ENCODE peak calls at places on chromosomes 16 and 17, in four cellular contexts. T is GM20000, B is adrenal gland, X is HFFc6. D is an unnamed sample.

GRCh38 chr16:85094812-85095211 is 17.5 kb downstream of the CIBAR2 start:
- DNase-seq in T (no peak), B (no peak), X (no peak), D (no peak)

GRCh38 chr17:1965556-1966273 is 59.4 kb downstream of the RTN4RL1 start:
- DNase-seq in T (no peak), B (no peak), X (peak), D (no peak)

GRCh38 chr17:74176546-74177001 is 26.9 kb upstream of the RPL38 start:
- DNase-seq in T (peak), B (peak), X (peak), D (peak)

GRCh38 chr16:51697454-51697853 is 546.4 kb upstream of the SALL1 start:
- DNase-seq in T (no peak), B (no peak), X (no peak), D (no peak)

GRCh38 chr17:61338874-61339478 is 60.7 kb upstream of the TBX2 start:
- DNase-seq in T (no peak), B (no peak), X (no peak), D (no peak)

GRCh38 chr16:31380201-31380600 is 12.9 kb upstream of the ITGAD start:
- DNase-seq in T (no peak), B (no peak), X (no peak), D (no peak)

GRCh38 chr17:632551-632950 is 82.1 kb downstream of the VPS53 start:
- DNase-seq in T (no peak), B (no peak), X (no peak), D (no peak)

GRCh38 chr16:15954814-15955151 is 5.4 kb downstream of the ABCC1 start:
- DNase-seq in T (no peak), B (peak), X (no peak), D (no peak)

GRCh38 chr16:80744856-80745255 is 59.5 kb downstream of the CDYL2 start:
- DNase-seq in T (no peak), B (no peak), X (no peak), D (no peak)

GRCh38 chr17:78343099-78343432 is 16.8 kb downstream of the SOCS3 start:
- DNase-seq in T (no peak), B (peak), X (peak), D (no peak)

GRCh38 chr17:40563371-40564052 is 1.8 kb downstream of the CCR7 start:
- DNase-seq in T (no peak), B (no peak), X (no peak), D (no peak)

GRCh38 chr17:3812771-3813170 is 11.8 kb upstream of the ITGAE start:
- DNase-seq in T (no peak), B (peak), X (no peak), D (no peak)

GRCh38 chr16:56824335-56824734 is 40.7 kb upstream of the SLC12A3 start:
- DNase-seq in T (no peak), B (peak), X (no peak), D (no peak)

GRCh38 chr16:79721186-79721745 is 120.7 kb upstream of the MAF start:
- DNase-seq in T (no peak), B (no peak), X (no peak), D (no peak)

GRCh38 chr17:67239597-67239996 is 5.4 kb downstream of the HELZ start:
- DNase-seq in T (no peak), B (no peak), X (peak), D (no peak)

GRCh38 chr17:47703671-47704070 is 9.7 kb downstream of the TBKBP1 start:
- DNase-seq in T (peak), B (no peak), X (no peak), D (no peak)

GRCh38 chr17:43581130-43581529 is 35.0 kb upstream of the ETV4 start:
- DNase-seq in T (no peak), B (no peak), X (no peak), D (no peak)

GRCh38 chr16:34050787-34051320 is 591.4 kb downstream of the TP53TG3F start:
- DNase-seq in T (no peak), B (no peak), X (no peak), D (no peak)

GRCh38 chr16:66286527-66286926 is 80.0 kb upstream of the CDH5 start:
- DNase-seq in T (no peak), B (peak), X (no peak), D (no peak)

GRCh38 chr16:56354016-56354415 is 71.3 kb downstream of the AMFR start:
- DNase-seq in T (no peak), B (peak), X (no peak), D (no peak)

GRCh38 chr16:12143776-12144175 is 167.2 kb downstream of the SNX29 start:
- DNase-seq in T (no peak), B (no peak), X (no peak), D (no peak)

GRCh38 chr17:48012151-48012520 is 25.5 kb downstream of the COPZ2 start:
- DNase-seq in T (peak), B (peak), X (no peak), D (peak)

GRCh38 chr16:23182675-23183485 is at the start of gene SCNN1G:
- DNase-seq in T (no peak), B (no peak), X (no peak), D (no peak)

GRCh38 chr16:67967956-67968439 is 439 bp downstream of the SLC12A4 start:
- DNase-seq in T (peak), B (no peak), X (no peak), D (peak)

GRCh38 chr16:63228259-63228658 is 1192.0 kb upstream of the CDH8 start:
- DNase-seq in T (no peak), B (no peak), X (no peak), D (no peak)

GRCh38 chr17:78038748-78039288 is 80.3 kb downstream of the TNRC6C start:
- DNase-seq in T (no peak), B (no peak), X (no peak), D (no peak)

GRCh38 chr16:2584742-2585650 is 47.2 kb downstream of the PDPK1 start:
- DNase-seq in T (no peak), B (peak), X (no peak), D (no peak)

GRCh38 chr17:3917391-3917931 is 1.2 kb upstream of the P2RX1 start:
- DNase-seq in T (no peak), B (peak), X (no peak), D (no peak)

DNA sequence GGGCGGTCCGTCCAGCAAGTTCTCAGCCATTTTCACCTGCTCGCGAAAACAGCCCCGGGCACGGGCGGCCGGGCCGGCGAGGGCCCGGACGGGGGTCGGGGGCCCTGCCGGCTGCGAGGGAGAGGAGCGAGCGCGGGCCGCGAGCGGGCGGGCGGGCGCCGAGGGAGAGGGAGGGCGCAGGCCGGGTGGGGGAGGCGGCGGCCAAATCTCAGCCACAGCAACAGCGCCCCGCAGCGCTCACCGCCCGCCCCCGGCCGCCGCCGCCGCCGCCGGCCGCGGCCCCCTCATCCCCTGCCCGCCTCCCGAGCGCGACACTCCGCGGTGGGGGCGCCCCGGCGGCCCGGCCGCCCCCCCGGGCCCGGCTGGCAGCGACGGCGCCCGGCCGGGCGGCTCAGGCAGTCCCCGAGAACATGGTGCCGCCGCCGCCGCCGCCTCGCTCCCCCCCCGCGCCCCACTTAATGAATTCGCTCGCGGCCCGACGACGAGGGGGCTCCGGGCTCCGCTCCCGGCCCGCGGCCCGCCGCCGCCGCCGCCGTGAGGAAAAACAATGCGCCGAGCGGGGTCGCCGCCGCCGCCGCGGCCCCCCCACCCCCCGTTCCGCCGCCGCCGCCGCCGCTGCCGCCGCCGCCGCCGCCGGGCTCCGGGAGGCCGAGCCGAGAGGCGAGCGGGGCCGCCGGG is 487 bp downstream of the CREBBP start:
- DNase-seq in T (peak), B (peak), X (peak), D (no peak)
- TF ChIP-seq CTCF in T (peak), B (no peak), X (no peak), D (no peak)

GRCh38 chr16:88684569-88685155 is 1.6 kb downstream of the SNAI3 start:
- DNase-seq in T (no peak), B (no peak), X (no peak), D (no peak)

GRCh38 chr16:88686062-88686438 is 257 bp downstream of the SNAI3 start:
- DNase-seq in T (no peak), B (no peak), X (no peak), D (no peak)

GRCh38 chr16:88686439-88687253 is at the start of gene SNAI3:
- DNase-seq in T (peak), B (peak), X (no peak), D (peak)

GRCh38 chr16:88687254-88687576 is 908 bp upstream of the SNAI3 start:
- DNase-seq in T (no peak), B (no peak), X (no peak), D (no peak)

DNA sequence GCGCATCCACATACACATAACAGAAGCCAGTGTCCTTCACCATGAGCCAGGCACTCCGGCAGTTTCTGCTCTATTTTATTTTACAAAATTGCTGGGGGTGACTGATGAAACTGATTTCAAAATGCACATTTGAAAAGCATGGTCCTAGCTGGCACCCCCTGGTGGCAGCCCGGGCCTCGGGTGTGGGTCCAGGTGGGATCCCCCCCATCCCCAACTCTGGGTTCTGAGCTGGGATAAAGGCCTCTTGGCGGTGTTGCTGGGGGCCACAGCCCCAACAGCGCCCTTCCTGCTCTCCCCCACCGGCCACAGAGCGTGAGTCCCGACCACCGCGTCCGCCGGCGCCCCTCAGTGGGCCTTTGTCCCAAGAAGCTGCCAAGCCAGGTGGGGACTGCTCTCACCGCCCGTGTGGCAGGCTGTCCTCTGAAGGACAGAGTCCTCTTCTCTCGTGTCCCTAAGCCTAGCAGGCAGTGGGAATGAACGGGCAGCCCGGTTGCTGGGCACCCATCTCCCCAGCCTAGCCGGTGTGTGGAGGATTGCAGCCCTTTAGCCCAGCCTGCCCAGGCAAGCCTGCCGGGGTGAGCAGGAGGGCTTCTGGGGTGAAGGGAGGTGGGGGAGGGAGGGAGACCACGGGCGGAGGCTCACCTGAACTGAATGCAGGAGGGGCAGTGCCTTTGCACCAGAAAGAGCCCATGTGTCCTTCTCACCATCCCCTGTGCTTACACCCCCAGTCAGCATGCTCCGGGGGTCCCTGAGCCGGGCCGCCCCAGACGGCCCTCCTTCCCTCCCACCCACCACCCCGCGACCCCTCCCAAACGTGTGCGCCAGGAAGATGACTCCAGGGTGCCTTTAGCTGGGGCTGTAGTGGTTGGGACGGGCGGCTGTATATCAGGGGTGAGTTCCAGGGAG is 898 bp downstream of the SNAI3 start:
- DNase-seq in T (no peak), B (peak), X (peak), D (no peak)
- TF ChIP-seq CTCF in T (peak), B (peak), X (peak), D (peak)

DNA sequence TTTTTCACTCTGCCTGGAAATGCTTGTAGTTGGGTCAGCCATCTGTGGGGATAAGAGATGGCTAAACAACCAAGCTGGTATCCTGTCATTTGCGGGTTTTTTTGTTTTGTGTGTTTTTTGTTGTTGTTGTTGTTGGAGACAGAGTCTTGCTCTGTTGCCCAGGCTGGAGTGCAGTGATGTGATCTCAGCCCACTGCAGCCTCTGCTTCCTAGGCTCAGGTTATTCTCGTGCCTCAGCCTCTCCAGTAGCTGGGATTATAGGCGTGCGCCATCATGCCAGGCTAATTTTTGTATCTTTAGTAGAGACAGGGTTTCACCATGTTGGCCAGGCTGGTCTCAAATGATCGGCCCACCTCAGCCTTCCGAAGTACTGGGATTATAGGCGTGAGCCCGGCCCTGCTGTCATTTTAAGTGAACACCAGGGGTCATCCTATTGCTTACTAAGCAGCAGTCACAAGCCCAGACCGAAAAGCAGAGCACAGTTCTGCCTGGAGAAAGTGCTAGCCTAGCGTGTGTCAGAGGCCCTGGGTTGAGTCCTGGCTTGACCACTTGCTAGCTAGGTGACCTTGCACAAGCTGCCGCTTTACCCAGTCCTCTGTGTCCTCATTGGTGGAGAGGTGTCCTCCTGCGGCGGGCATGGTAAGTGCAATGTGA is 4.6 kb downstream of the SMCR8 start:
- DNase-seq in T (no peak), B (peak), X (peak), D (no peak)
- TF ChIP-seq CTCF in T (peak), B (peak), X (peak), D (peak)

GRCh38 chr17:16383216-16383615 is 2.3 kb downstream of the UBB start:
- DNase-seq in T (no peak), B (no peak), X (no peak), D (no peak)

GRCh38 chr17:16378631-16379282 is 2.1 kb upstream of the UBB start:
- DNase-seq in T (no peak), B (no peak), X (no peak), D (no peak)

GRCh38 chr17:16381496-16381820 is 567 bp downstream of the UBB start:
- DNase-seq in T (no peak), B (peak), X (peak), D (no peak)

GRCh38 chr17:16379654-16380053 is 1.2 kb upstream of the UBB start:
- DNase-seq in T (no peak), B (no peak), X (no peak), D (no peak)

DNA sequence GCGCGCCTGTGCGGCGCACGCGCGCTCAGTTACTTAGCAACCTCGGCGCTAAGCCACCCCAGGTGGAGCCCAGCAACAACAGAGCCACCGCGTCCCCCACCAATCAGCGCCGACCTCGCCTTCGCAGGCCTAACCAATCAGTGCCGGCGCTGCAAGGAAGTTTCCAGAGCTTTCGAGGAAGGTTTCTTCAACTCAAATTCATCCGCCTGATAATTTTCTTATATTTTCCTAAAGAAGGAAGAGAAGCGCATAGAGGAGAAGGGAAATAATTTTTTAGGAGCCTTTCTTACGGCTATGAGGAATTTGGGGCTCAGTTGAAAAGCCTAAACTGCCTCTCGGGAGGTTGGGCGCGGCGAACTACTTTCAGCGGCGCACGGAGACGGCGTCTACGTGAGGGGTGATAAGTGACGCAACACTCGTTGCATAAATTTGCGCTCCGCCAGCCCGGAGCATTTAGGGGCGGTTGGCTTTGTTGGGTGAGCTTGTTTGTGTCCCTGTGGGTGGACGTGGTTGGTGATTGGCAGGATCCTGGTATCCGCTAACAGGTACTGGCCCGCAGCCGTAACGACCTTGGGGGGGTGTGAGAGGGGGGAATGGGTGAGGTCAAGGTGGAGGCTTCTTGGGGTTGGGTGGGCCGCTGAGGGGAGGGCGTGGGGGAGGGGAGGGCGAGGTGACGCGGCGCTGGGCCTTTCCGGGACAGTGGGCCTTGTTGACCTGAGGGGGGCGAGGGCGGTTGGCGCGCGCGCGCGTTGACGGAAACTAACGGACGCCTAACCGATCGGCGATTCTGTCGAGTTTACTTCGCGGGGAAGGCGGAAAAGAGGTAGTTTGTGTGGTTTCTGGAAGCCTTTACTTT is at the start of gene UBB:
- DNase-seq in T (peak), B (peak), X (peak), D (peak)
- TF ChIP-seq CTCF in T (no peak), B (no peak), X (peak), D (no peak)

GRCh38 chr17:19781488-19782458 is 33.7 kb upstream of the ALDH3A1 start:
- DNase-seq in T (no peak), B (no peak), X (no peak), D (no peak)

GRCh38 chr17:19787733-19788357 is 39.7 kb upstream of the ALDH3A1 start:
- DNase-seq in T (no peak), B (no peak), X (no peak), D (no peak)

GRCh38 chr17:19780846-19781245 is 32.7 kb upstream of the ALDH3A1 start:
- DNase-seq in T (no peak), B (no peak), X (no peak), D (no peak)

DNA sequence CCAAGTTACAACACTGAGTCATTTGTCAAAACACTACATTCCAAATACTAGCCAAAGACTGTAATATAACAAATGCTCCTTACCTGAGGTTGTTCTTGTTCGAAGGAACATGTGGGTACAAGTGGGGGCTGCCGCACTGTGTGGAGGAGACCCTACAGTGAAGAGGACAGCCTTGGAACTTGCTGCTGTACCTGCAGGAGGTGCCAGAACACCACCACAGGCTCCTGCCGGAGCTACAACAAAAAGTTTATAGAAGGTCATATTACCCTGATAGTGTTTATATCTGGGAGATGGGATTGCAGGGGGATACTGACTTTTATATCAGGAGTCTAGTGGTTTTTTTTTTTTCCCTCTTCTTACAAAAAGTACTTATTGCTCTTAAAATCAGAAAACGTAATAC is 37.8 kb upstream of the ALDH3A1 start:
- DNase-seq in T (no peak), B (no peak), X (no peak), D (no peak)
- TF ChIP-seq CTCF in T (no peak), B (no peak), X (peak), D (peak)

DNA sequence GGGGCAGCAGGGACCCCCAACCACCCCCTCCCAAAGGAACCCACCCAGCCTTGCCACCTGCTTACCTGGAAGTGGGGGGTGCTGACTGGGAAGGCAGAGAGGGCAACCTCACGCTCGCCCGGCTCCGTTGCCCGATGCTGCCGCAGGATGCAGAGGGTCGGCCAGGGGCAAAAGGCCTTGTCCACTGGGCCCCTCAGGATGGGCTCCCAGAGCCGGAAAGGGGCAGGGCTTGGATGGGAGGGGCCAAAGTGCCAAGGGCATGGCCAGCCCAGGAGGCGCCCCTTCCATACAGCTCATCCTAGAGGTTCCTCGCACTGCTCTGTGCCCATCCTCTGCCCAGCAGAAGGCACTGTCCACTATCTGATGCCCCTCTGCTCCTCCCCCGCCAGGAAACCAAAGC is 59.4 kb downstream of the SRCIN1 start:
- DNase-seq in T (no peak), B (no peak), X (no peak), D (no peak)
- TF ChIP-seq CTCF in T (no peak), B (no peak), X (no peak), D (no peak)

DNA sequence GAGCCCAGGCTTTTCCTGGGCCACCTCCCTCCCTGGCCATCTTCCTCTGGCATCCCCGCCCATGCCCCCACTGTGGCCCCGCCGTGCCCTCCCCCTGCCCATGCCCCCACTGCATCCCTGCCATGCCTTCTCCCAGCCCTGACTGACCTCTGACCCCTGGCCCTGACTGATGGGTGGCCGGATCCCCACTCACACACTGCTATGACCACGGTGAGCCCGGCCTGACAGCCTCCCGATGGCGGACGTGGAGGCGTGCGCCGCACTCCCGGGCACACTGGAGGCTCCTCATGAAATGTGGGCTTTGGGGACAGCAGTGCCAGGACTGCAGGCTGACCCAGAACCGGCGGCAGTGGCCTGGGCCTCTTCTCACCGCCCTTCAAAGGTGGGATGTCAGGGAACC is 10.6 kb upstream of the C1QTNF8 start:
- DNase-seq in T (no peak), B (no peak), X (no peak), D (no peak)
- TF ChIP-seq CTCF in T (no peak), B (no peak), X (peak), D (no peak)

D was measured in H1.